ENCODE peak calls at places on chromosomes 4 and X, in eight cellular contexts. K, G, W, S, V, B, C and T are unnamed samples.

GRCh38 chr4:82785248-82786003 is 13.2 kb downstream of the SCD5 start:
- DNase-seq in K (peak), G (no peak), W (no peak), S (no peak), V (peak), B (peak), C (no peak), T (peak)

GRCh38 chrX:114976321-114976720 is 41.1 kb downstream of the IL13RA2 start:
- DNase-seq in K (no peak), G (no peak), W (no peak), S (no peak), V (peak), B (peak), C (no peak), T (peak)

GRCh38 chrX:13511557-13512330 is 57.7 kb upstream of the EGFL6 start:
- DNase-seq in K (no peak), G (no peak), W (no peak), S (no peak), V (peak), B (no peak), C (no peak), T (peak)

GRCh38 chr4:16119981-16120380 is 36.2 kb upstream of the PROM1 start:
- DNase-seq in K (no peak), G (no peak), W (no peak), S (no peak), V (no peak), B (no peak), C (no peak), T (no peak)

GRCh38 chr4:32840461-32841189 is 2120.5 kb downstream of the PCDH7 start:
- DNase-seq in K (no peak), G (no peak), W (no peak), S (no peak), V (no peak), B (no peak), C (no peak), T (no peak)

GRCh38 chr4:123585111-123585510 is 188.5 kb downstream of the SPRY1 start:
- DNase-seq in K (no peak), G (no peak), W (no peak), S (no peak), V (no peak), B (no peak), C (no peak), T (no peak)

GRCh38 chr4:20370284-20370683 is 118.6 kb downstream of the SLIT2 start:
- DNase-seq in K (no peak), G (no peak), W (no peak), S (no peak), V (peak), B (no peak), C (no peak), T (peak)

GRCh38 chrX:153688900-153689590 is 1.3 kb downstream of the SLC6A8 start:
- DNase-seq in K (no peak), G (no peak), W (no peak), S (no peak), V (peak), B (no peak), C (no peak), T (peak)